ENCODE peak calls at places on chromosome 11, in ten cellular contexts. X is tibial nerve, L is endothelial cell, R is colonic mucosa, T is mucosa of descending colon, O is activated B cell treated with CpG ODN at 0.5 μM for 24 hours, E is heart left ventricle, I is WTC11, Z is fibroblast of lung, W is fibroblast of pulmonary artery. C is an unnamed sample.

GRCh38 chr11:117950320-117950719 is 21.1 kb upstream of the TMPRSS13 start:
- DNase-seq in Z (no peak), R (no peak), E (no peak), I (no peak), L (no peak), O (no peak), X (no peak), T (no peak), W (no peak), C (no peak)

GRCh38 chr11:86980397-86980796 is 25.2 kb upstream of the FZD4 start:
- DNase-seq in L (no peak), R (no peak), X (no peak), T (no peak), I (no peak), W (no peak), E (no peak), Z (no peak), O (no peak), C (no peak)

GRCh38 chr11:877565-877964 is 33.0 kb downstream of the CHID1 start:
- DNase-seq in X (no peak), W (no peak), Z (no peak), L (no peak), E (no peak), O (no peak), T (no peak), I (peak), R (no peak), C (no peak)

GRCh38 chr11:113974741-113975470 is at the start of gene HTR3A:
- DNase-seq in E (peak), W (peak), Z (no peak), L (peak), O (no peak), X (no peak), I (peak), R (peak), T (peak), C (no peak)

GRCh38 chr11:2521081-2521480 is 76.3 kb downstream of the KCNQ1 start:
- DNase-seq in I (peak), X (peak), W (no peak), R (peak), L (peak), T (peak), Z (no peak), O (peak), E (no peak), C (no peak)

GRCh38 chr11:12090761-12091261 is 19.6 kb upstream of the MICAL2 start:
- DNase-seq in L (no peak), X (no peak), E (no peak), T (peak), R (peak), Z (no peak), W (no peak), I (no peak), O (no peak), C (no peak)

GRCh38 chr11:128179049-128179448 is 408.3 kb downstream of the ETS1 start:
- DNase-seq in E (no peak), T (no peak), O (no peak), Z (no peak), X (no peak), R (no peak), W (no peak), L (no peak), I (no peak), C (no peak)

GRCh38 chr11:43983221-43983795 is 40.9 kb downstream of the C11orf96 start:
- DNase-seq in L (no peak), T (no peak), X (no peak), I (no peak), E (no peak), Z (peak), R (no peak), W (no peak), O (no peak), C (no peak)

GRCh38 chr11:90532125-90532524 is 309.3 kb upstream of the CHORDC1 start:
- DNase-seq in Z (no peak), I (no peak), L (no peak), O (no peak), R (no peak), E (no peak), T (no peak), X (no peak), W (no peak), C (no peak)

GRCh38 chr11:19711911-19712280 is 741 bp upstream of the NAV2 start:
- DNase-seq in T (no peak), W (no peak), L (no peak), I (peak), E (no peak), X (no peak), Z (no peak), O (no peak), R (peak), C (no peak)

GRCh38 chr11:43010042-43010441 is 301.8 kb upstream of the API5 start:
- DNase-seq in E (no peak), I (no peak), Z (no peak), O (no peak), L (no peak), W (no peak), T (no peak), X (no peak), R (no peak), C (no peak)

GRCh38 chr11:132402056-132402684 is 1031.8 kb downstream of the NTM start:
- DNase-seq in L (peak), O (no peak), I (peak), E (peak), Z (peak), W (peak), X (no peak), R (no peak), T (no peak), C (no peak)

GRCh38 chr11:16299884-16300778 is 56.2 kb downstream of the SOX6 start:
- DNase-seq in Z (no peak), I (no peak), T (no peak), W (no peak), R (no peak), O (no peak), E (no peak), X (no peak), L (no peak), C (no peak)

GRCh38 chr11:85132839-85133238 is 494.3 kb downstream of the DLG2 start:
- DNase-seq in X (no peak), T (no peak), I (peak), W (no peak), O (no peak), E (no peak), R (no peak), Z (peak), L (no peak), C (no peak)

GRCh38 chr11:93606721-93607120 is 54.8 kb upstream of the CEP295 start:
- DNase-seq in W (no peak), L (no peak), R (no peak), T (no peak), I (no peak), X (no peak), O (no peak), E (no peak), Z (no peak), C (no peak)

GRCh38 chr11:23924226-23924625 is 572.6 kb upstream of the LUZP2 start:
- DNase-seq in O (no peak), L (no peak), X (no peak), E (no peak), I (no peak), Z (no peak), R (no peak), W (no peak), T (no peak), C (no peak)

GRCh38 chr11:6682591-6682935 is 577 bp downstream of the MRPL17 start:
- DNase-seq in X (no peak), E (no peak), W (no peak), L (no peak), T (peak), R (no peak), Z (no peak), I (no peak), O (no peak), C (no peak)

GRCh38 chr11:2092956-2093412 is 46.2 kb downstream of the IGF2 start:
- DNase-seq in L (no peak), Z (peak), X (no peak), R (peak), T (peak), E (peak), W (peak), O (no peak), I (no peak), C (peak)

GRCh38 chr11:8754241-8754640 is 71.6 kb downstream of the RPL27A start:
- DNase-seq in O (no peak), W (peak), I (no peak), E (no peak), L (no peak), R (no peak), Z (no peak), T (no peak), X (no peak), C (no peak)
- TF ChIP-seq CTCF in O (no peak), W (peak), I (no peak), E (no peak), L (peak), R (no peak), Z (peak), T (no peak), X (peak), C (peak)

GRCh38 chr11:108137212-108137611 is 15.8 kb downstream of the ACAT1 start:
- DNase-seq in R (no peak), T (no peak), I (no peak), W (no peak), X (no peak), O (no peak), L (no peak), Z (no peak), E (no peak), C (no peak)

GRCh38 chr11:108131993-108132392 is 10.6 kb downstream of the ACAT1 start:
- DNase-seq in L (no peak), I (no peak), W (peak), O (no peak), R (no peak), Z (no peak), E (no peak), T (no peak), X (no peak), C (no peak)

GRCh38 chr11:108135845-108136599 is 14.7 kb downstream of the ACAT1 start:
- DNase-seq in O (no peak), E (no peak), I (no peak), W (peak), R (no peak), T (no peak), X (no peak), Z (peak), L (no peak), C (no peak)
- TF ChIP-seq CTCF in O (no peak), E (no peak), I (no peak), W (peak), R (no peak), T (no peak), X (no peak), Z (no peak), L (peak), C (peak)

GRCh38 chr11:64009234-64009633 is 23.0 kb downstream of the OTUB1 start:
- DNase-seq in I (no peak), T (no peak), E (no peak), O (no peak), X (no peak), W (no peak), Z (no peak), L (no peak), R (no peak), C (no peak)
- TF ChIP-seq CTCF in I (no peak), T (no peak), E (no peak), O (no peak), X (no peak), W (no peak), Z (no peak), L (no peak), R (no peak), C (no peak)

DNA sequence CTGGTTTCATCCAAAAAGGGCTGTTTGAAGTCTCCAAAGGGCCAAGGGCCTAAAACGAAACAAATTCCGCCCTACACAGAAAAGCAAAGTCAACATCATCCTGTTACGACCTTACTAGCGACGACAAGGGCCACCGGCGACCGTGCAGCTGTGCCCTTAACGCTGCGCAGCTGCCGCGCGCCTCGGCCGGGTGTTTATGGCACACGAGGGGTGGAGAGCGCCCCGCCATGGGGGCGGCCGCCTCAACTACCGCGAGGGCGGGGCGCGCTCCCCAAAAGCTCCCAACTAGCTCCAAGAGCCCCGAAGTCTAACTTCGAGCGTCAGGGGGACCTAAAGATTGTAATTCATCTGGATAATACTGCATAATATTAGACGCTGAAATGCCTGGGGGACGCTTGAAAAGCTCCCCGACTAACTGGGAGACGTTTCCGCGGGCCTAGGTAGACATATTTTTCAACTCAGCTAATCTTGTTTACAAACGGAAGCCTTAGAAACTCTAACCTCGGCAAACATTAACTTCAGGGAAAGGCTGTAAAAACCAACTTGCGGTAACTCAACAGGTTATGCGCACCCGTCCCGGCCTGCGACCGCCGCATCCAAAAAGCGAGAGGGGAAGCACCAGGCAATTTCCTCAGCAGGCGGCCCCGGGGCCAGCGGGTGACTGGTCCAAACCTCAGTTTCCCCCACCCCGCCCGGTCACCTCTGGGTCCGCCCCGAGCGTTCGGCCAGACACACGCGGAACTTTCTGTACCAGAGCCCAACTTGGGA is 688 bp downstream of the TMEM123 start:
- DNase-seq in W (peak), L (peak), I (peak), Z (peak), X (peak), T (peak), R (peak), O (peak), E (peak), C (peak)
- TF ChIP-seq CTCF in W (no peak), L (no peak), I (no peak), Z (no peak), X (no peak), T (no peak), R (no peak), O (no peak), E (no peak), C (no peak)

GRCh38 chr11:71430166-71430565 is 18.0 kb downstream of the DHCR7 start:
- DNase-seq in L (no peak), X (no peak), T (no peak), O (no peak), R (no peak), I (no peak), E (no peak), W (no peak), Z (no peak), C (no peak)
- TF ChIP-seq CTCF in L (no peak), X (no peak), T (no peak), O (no peak), R (no peak), I (no peak), E (no peak), W (no peak), Z (no peak), C (no peak)

GRCh38 chr11:45890886-45891550 is 5.6 kb downstream of the MAPK8IP1 start:
- DNase-seq in I (no peak), W (no peak), R (no peak), O (no peak), Z (no peak), L (no peak), E (no peak), X (no peak), T (no peak), C (no peak)
- TF ChIP-seq CTCF in I (no peak), W (no peak), R (no peak), O (no peak), Z (no peak), L (no peak), E (no peak), X (no peak), T (no peak), C (no peak)

GRCh38 chr11:122756417-122756816 is 81.9 kb upstream of the CRTAM start:
- DNase-seq in I (no peak), E (peak), X (peak), L (peak), W (no peak), T (peak), O (peak), Z (no peak), R (no peak), C (no peak)

GRCh38 chr11:122755941-122756340 is 82.4 kb upstream of the CRTAM start:
- DNase-seq in W (peak), I (no peak), O (no peak), X (no peak), T (no peak), Z (no peak), L (no peak), E (no peak), R (no peak), C (no peak)

GRCh38 chr11:122755409-122755808 is 82.9 kb upstream of the CRTAM start:
- DNase-seq in I (no peak), R (no peak), E (no peak), Z (peak), W (peak), T (no peak), L (no peak), X (no peak), O (no peak), C (no peak)

GRCh38 chr11:122754028-122754427 is 84.3 kb upstream of the CRTAM start:
- DNase-seq in R (no peak), X (no peak), Z (no peak), E (no peak), L (no peak), W (no peak), O (no peak), I (no peak), T (no peak), C (no peak)

GRCh38 chr11:122754553-122755322 is 83.6 kb upstream of the CRTAM start:
- DNase-seq in E (no peak), L (peak), T (no peak), O (no peak), I (peak), R (no peak), Z (no peak), W (peak), X (no peak), C (no peak)
- TF ChIP-seq CTCF in E (no peak), L (peak), T (no peak), O (no peak), I (peak), R (no peak), Z (no peak), W (peak), X (peak), C (peak)

DNA sequence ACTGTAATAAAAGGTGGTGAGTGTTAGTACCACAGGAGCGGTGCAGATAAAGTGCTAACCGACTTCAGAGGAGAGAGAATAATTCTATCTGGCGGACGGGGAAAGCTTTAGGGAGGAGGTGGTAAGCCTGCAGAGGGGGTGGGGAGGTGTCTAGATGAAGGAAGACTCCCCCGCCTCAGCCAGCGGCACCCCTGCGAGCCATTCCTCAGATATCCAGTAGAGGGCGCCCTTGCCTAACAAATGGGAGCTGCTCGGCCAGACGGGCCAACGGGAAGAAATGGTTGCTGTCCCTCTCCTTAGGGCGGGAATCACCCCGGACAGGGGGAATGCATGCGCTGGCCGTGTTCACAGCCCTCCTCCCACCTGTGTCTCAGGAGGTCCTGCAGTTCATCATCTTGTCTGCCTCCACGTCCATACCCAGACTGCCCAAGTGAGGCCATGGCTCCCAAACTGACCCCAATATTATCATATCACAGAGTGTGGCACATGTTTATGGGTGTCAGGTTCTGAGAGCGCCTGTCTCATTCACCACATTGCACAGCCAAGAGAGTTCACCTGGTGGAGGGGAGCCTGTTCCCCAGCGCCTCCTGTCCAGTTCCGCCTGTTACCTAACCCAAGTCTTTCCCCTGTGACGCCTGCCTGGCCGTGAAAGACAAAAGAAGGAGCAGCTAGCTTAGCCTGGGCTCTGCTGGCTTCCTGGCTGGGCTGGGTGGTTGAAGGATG is 85.5 kb downstream of the ST3GAL4 start:
- DNase-seq in I (peak), Z (peak), R (peak), E (peak), X (peak), W (peak), T (peak), L (peak), O (peak), C (peak)
- TF ChIP-seq CTCF in I (peak), Z (peak), R (peak), E (peak), X (peak), W (peak), T (peak), L (peak), O (peak), C (peak)

GRCh38 chr11:62627718-62628117 is 5.9 kb upstream of the B3GAT3 start:
- DNase-seq in W (no peak), I (no peak), X (no peak), T (no peak), Z (no peak), L (no peak), R (no peak), E (no peak), O (no peak), C (no peak)

GRCh38 chr11:62621027-62621566 is 689 bp downstream of the B3GAT3 start:
- DNase-seq in Z (no peak), X (no peak), W (no peak), E (no peak), R (no peak), I (no peak), L (no peak), O (no peak), T (no peak), C (no peak)

GRCh38 chr11:62622476-62622875 is 690 bp upstream of the B3GAT3 start:
- DNase-seq in Z (no peak), L (no peak), T (no peak), O (no peak), W (no peak), X (no peak), I (no peak), E (no peak), R (no peak), C (no peak)

GRCh38 chr11:62621567-62622470 is at the start of gene B3GAT3:
- DNase-seq in I (peak), E (peak), Z (peak), T (peak), R (peak), O (peak), L (peak), W (peak), X (peak), C (peak)
- TF ChIP-seq CTCF in I (no peak), E (no peak), Z (no peak), T (peak), R (no peak), O (no peak), L (no peak), W (no peak), X (peak), C (peak)

GRCh38 chr11:63443714-63444113 is 47.3 kb downstream of the PLAAT5 start:
- DNase-seq in L (no peak), X (no peak), I (no peak), Z (no peak), R (no peak), T (no peak), O (no peak), E (no peak), W (no peak), C (no peak)
- TF ChIP-seq CTCF in L (no peak), X (no peak), I (no peak), Z (no peak), R (no peak), T (no peak), O (no peak), E (no peak), W (no peak), C (no peak)